ENCODE peak calls at places on chromosomes 11 and 22, in five cellular contexts. G is neuronal stem cell, K is H9, H is hepatocyte, U is OCI-LY7. W is an unnamed sample.

GRCh38 chr11:118046051-118046963 is 30.6 kb upstream of the TMPRSS4 start:
- DNase-seq in G (no peak), K (no peak), H (no peak), U (no peak), W (no peak)

GRCh38 chr22:37843746-37844089 is 416 bp downstream of the ANKRD54 start:
- DNase-seq in G (no peak), K (no peak), H (peak), U (peak), W (peak)

GRCh38 chr11:70526116-70527045 is 128.1 kb downstream of the CTTN start:
- DNase-seq in G (no peak), K (no peak), H (no peak), U (no peak), W (no peak)

GRCh38 chr11:2666828-2667570 is 32.8 kb downstream of the KCNQ1OT1 start:
- DNase-seq in G (no peak), K (peak), H (no peak), U (no peak), W (no peak)

GRCh38 chr11:95108159-95108611 is 18.5 kb downstream of the ENDOD1 start:
- DNase-seq in G (no peak), K (no peak), H (peak), U (no peak), W (no peak)

GRCh38 chr22:18110194-18110943 is at the start of gene TUBA8:
- DNase-seq in G (peak), K (peak), H (peak), U (peak), W (peak)

GRCh38 chr11:36214484-36214883 is 74.7 kb downstream of the COMMD9 start:
- DNase-seq in G (no peak), K (no peak), H (no peak), U (no peak), W (no peak)

GRCh38 chr11:9568161-9568853 is 5.2 kb upstream of the WEE1 start:
- DNase-seq in G (no peak), K (no peak), H (no peak), U (no peak), W (peak)

GRCh38 chr22:25900390-25900789 is 158.4 kb downstream of the MYO18B start:
- DNase-seq in G (no peak), K (no peak), H (no peak), U (no peak), W (no peak)

GRCh38 chr11:33892906-33893594 is 1.2 kb upstream of the LMO2 start:
- DNase-seq in G (no peak), K (no peak), H (no peak), U (no peak), W (no peak)

GRCh38 chr22:46966495-46966845 is 204.0 kb downstream of the TBC1D22A start:
- DNase-seq in G (no peak), K (no peak), H (no peak), U (no peak), W (no peak)

GRCh38 chr11:22432331-22433065 is 94.3 kb downstream of the SLC17A6 start:
- DNase-seq in G (peak), K (peak), H (no peak), U (no peak), W (no peak)

GRCh38 chr11:31050061-31050790 is 319.3 kb downstream of the DCDC1 start:
- DNase-seq in G (no peak), K (peak), H (peak), U (no peak), W (no peak)

GRCh38 chr11:47177229-47177845 is 658 bp upstream of the ARFGAP2 start:
- DNase-seq in G (peak), K (peak), H (peak), U (peak), W (peak)

GRCh38 chr11:13964771-13965074 is 2.2 kb downstream of the SPON1 start:
- DNase-seq in G (no peak), K (no peak), H (no peak), U (no peak), W (no peak)
- H2AFZ ChIP-seq in G (no peak), K (no peak), H (peak), U (peak), W (no peak)

GRCh38 chr11:79437274-79437980 is 3.4 kb downstream of the TENM4 start:
- DNase-seq in G (peak), K (peak), H (peak), U (no peak), W (no peak)

GRCh38 chr11:79438631-79439429 is 2.0 kb downstream of the TENM4 start:
- DNase-seq in G (peak), K (peak), H (peak), U (no peak), W (peak)

GRCh38 chr11:79437981-79438630 is 2.7 kb downstream of the TENM4 start:
- DNase-seq in G (no peak), K (peak), H (peak), U (no peak), W (no peak)

GRCh38 chr11:79439430-79439892 is 1.4 kb downstream of the TENM4 start:
- DNase-seq in G (no peak), K (no peak), H (peak), U (no peak), W (peak)

DNA sequence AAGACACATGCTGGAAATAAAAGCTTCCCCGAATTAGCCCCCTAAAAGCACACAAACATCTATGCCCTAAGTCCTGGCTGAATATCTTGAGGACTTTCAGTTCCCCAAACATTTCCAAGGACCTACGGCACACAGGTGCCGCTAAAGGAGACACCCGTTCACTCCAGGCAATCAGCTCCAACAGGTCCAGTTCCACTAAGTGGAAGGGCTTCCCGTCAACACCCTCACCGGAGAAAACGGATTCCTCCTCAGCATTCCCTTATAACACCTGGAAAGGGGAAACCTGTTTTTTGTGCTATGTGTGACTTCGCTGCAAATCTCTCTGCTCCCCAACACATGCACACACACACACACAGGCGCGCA is 3.9 kb downstream of the TENM4 start:
- DNase-seq in G (peak), K (peak), H (no peak), U (no peak), W (no peak)
- H2AFZ ChIP-seq in G (peak), K (no peak), H (peak), U (no peak), W (no peak)

DNA sequence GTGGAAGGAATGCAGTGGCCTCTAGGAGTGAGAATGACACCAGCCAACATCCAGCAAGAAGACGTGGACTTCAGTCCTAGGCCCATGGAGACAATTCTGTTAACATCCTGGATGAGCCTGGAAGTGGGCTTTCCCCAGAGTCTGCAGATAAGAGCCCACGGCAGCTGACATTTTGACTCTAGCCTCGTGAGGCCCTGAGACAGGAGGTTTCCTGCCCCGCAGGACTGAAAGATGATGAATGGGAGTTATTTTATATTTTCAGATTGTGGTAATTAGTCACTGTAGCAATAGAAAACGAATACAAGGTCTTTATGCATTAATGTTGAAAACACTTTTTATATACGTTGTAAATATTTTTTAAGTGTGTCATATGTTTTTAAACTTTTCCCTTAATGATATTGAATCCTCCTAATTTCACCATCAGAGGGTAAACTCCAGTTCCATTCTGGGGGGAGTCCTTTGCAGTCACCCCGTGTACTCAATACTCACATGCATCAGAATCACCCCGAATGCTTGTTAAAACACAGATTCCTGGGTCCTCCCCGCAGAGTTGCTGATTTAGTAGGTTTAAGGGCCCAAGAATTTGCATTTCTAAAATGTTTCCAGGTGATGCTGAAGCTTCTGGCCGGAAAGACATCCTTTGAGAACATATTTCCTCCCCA is 545 bp upstream of the TPCN2 start:
- DNase-seq in G (no peak), K (no peak), H (no peak), U (no peak), W (no peak)
- H2AFZ ChIP-seq in G (peak), K (no peak), H (peak), U (peak), W (peak)

GRCh38 chr22:49582671-49583070 is 245.0 kb downstream of the BRD1 start:
- DNase-seq in G (no peak), K (no peak), H (no peak), U (no peak), W (no peak)
- H2AFZ ChIP-seq in G (no peak), K (no peak), H (no peak), U (no peak), W (no peak)

DNA sequence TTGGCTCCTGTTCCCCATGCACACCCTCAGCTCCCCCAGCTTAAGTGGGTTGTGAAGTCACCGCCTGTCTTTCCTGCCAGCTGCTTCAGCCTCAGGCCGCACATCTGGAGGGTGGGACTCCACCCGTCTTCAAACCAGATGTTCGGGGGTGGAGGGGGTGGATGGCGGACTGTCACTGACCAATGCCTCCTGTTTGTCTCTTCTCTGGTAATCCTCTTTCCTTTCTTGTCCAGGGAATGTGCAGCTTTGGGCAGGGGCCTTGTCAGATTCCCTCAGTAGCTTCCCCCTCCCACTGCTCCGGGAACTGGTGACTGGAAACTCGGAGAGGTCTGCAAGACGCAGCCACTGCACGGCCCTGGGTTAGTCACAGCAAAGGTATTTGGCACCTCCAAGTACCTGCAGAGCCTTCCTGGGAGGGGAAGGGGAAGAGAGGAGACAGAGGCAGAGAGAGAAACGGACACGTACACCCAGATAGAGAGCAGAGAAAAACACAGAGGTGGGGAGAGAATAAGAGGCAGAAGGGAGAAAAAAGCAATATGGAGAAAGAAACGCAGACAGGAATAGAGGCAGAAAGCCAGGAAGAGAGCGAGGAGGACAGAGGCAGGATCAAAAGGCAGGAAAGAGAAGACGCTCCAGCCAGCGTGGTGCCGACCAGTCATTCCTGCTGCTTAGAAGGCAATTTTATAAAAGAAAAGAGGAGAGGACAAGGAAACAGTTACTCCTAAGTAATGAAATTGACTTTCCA is 56.1 kb upstream of the TIMP3 start:
- DNase-seq in G (peak), K (peak), H (peak), U (no peak), W (no peak)
- H2AFZ ChIP-seq in G (no peak), K (no peak), H (peak), U (no peak), W (no peak)

DNA sequence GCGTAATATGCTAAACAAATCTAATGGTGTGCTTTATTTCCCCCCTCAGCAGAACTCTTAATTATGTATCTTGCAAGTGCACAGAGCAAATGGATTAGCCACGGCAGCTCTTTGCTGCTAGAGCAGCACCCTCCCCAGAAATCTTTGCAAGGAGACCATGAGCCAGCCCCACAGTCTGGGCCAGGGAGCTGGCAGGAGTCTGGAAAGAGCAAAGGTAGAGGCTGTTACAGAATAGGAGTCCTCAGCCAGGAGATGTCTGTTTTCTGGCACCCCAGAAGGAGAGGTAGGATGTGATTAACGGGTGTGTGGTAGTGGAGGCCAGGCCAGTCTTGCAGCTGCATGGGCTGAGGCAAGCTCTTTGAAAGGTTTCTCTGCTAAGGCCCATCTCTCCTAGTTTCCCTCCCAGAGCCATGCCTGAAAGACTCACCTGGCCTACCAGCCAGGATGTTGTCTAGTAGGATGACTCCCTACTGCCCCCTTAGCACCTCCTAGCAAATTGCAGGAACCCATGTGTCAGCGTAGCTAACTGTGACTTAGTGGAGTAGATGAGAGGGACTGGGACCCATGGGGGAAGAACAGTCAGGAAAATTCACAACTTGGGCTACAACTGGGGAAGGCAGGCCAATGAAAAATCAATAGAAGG is 557.2 kb downstream of the BUD13 start:
- DNase-seq in G (no peak), K (peak), H (no peak), U (peak), W (peak)
- H2AFZ ChIP-seq in G (no peak), K (no peak), H (no peak), U (no peak), W (no peak)

GRCh38 chr11:67563354-67564114 is 20.1 kb upstream of the GSTP1 start:
- DNase-seq in G (no peak), K (no peak), H (peak), U (no peak), W (no peak)

GRCh38 chr11:67564230-67564629 is 19.4 kb upstream of the GSTP1 start:
- DNase-seq in G (no peak), K (no peak), H (no peak), U (no peak), W (no peak)

GRCh38 chr11:67558084-67558772 is 25.4 kb upstream of the GSTP1 start:
- DNase-seq in G (no peak), K (no peak), H (no peak), U (no peak), W (no peak)

GRCh38 chr11:67561971-67562560 is 21.5 kb upstream of the GSTP1 start:
- DNase-seq in G (no peak), K (no peak), H (no peak), U (no peak), W (no peak)

DNA sequence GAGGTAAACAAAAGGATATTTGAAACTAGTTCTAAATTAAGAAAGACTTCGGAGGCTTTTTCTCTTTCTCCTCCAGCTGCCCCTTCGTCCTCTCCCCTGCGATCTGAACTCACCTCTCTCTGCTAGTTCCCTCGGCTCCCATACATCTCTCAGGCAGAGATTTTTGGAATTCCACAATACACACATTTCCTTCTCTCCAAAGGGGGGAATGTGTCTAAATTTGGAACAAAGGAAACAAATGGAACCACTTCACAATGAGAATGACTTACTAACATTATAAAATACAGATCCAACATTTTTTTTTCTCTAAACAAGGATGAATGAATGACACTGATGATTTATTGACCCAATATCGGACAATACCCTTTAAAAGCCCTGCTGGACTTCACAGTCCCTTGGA is 20.7 kb upstream of the GSTP1 start:
- DNase-seq in G (no peak), K (no peak), H (no peak), U (no peak), W (no peak)
- H2AFZ ChIP-seq in G (peak), K (no peak), H (no peak), U (no peak), W (no peak)

DNA sequence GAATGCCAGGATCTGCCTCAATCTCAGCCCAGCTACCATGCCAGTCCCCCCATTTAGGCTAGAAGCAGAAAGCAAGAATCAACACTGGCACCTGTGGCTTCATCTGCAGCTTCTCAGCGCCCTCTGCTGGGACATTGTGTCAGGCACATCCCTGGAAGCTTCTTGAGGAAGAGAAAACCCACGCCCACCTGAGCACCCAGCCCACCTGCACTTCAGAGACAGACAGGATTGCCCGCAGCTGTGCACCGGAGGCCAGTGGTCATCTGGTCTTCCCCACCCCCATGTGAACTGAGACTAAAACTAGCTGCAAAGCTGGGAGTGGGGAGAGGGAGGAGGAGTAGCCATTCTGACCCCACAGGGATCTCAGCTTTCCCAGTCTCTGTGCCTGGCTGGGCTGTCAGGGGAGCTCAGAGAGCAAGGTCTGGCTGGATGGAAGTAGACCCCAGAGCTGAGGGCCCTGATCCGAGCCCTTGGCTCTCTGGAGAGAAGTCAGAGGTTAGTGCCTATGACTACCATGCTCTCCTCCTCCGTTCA is 66.8 kb downstream of the FEZ1 start:
- DNase-seq in G (peak), K (peak), H (peak), U (peak), W (peak)
- H2AFZ ChIP-seq in G (no peak), K (no peak), H (no peak), U (no peak), W (no peak)

DNA sequence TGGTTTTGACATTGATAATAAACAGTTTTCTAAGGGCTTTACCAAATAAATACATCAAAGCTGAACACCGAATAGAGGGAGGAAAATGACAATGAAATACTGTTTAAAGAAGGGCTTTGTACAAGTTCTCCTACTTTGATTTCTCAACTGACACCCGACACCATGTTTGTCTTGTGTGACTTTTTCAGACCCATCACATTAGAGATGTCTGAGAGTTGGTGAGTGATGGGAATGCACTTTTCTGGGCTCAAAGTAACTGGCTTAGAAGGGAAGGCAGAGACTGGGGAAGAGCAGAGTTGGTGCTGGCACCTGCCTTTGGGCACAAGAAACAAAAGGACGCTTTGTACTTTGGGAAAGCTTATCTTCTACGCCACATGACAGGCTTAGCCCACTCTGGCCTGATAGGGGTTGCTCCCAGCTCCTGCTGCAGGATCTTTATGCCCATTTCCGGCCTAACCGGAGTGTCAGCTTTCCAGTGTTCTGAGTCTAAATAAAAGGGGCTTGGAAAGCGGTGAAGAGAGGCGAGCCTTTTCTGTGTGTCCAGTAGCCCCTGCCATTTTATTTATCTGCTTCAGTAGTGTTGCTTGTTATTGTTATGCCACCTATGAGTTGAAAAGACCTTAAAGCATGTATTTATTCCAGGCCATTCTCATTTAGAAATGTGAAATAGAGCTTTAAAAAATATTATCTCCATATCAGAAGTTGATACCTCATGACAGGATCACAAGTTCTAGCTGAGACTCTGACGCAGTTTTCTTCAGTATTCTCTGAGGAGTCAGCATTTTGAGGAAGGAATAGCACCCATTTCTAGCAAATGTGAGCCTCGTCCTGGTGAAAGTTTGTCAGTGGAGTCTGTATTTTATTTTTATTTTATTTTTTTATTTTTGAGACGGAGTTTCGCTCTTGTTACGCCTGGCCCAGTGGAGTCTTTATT is 24.2 kb downstream of the KREMEN1 start:
- DNase-seq in G (no peak), K (no peak), H (no peak), U (no peak), W (no peak)
- H2AFZ ChIP-seq in G (peak), K (no peak), H (peak), U (no peak), W (no peak)

W was measured in Karpas-422.